ENCODE peak calls at places on chromosomes 13 and 19, in six cellular contexts. W, B, P, S, X and R are unnamed samples. For H3K4me1, the result is how much of the 10 kb centered on the place peaks cover.

GRCh38 chr13:47087841-47088240 is 191.0 kb upstream of the HTR2A start:
- DNase-seq in X (no peak), P (no peak), W (no peak), B (no peak), S (no peak), R (no peak)

GRCh38 chr13:55410398-55411330 is 1730.1 kb upstream of the PRR20A start:
- DNase-seq in S (no peak), X (no peak), B (no peak), P (no peak), W (no peak), R (no peak)

GRCh38 chr19:33227242-33227650 is 1.6 kb upstream of the SLC7A10 start:
- DNase-seq in X (no peak), P (no peak), S (no peak), B (no peak), W (no peak), R (no peak)

GRCh38 chr13:114123448-114123847 is 9.0 kb downstream of the RASA3 start:
- DNase-seq in B (no peak), W (no peak), S (no peak), X (no peak), P (no peak), R (no peak)

GRCh38 chr19:44113784-44114390 is 688 bp downstream of the ZNF225 start:
- DNase-seq in P (no peak), B (no peak), S (no peak), X (peak), W (no peak), R (peak)

GRCh38 chr13:98143601-98144500 is 957 bp downstream of the FARP1 start:
- DNase-seq in S (no peak), B (no peak), P (no peak), X (peak), W (peak), R (peak)

GRCh38 chr19:4064551-4065260 is 2.0 kb downstream of the ZBTB7A start:
- DNase-seq in B (no peak), S (no peak), X (peak), P (peak), W (peak), R (peak)

GRCh38 chr13:65530688-65531087 is 1699.4 kb downstream of the PCDH9 start:
- DNase-seq in X (no peak), B (no peak), P (no peak), W (no peak), S (no peak), R (no peak)

GRCh38 chr13:35630551-35631275 is 154.2 kb upstream of the MAB21L1 start:
- DNase-seq in B (peak), X (no peak), W (no peak), S (peak), P (no peak), R (peak)

GRCh38 chr19:7292950-7293794 is 1.0 kb downstream of the INSR start:
- DNase-seq in X (peak), W (peak), B (no peak), P (no peak), S (no peak), R (peak)

GRCh38 chr19:23554548-23554947 is 132.5 kb downstream of the ZNF675 start:
- DNase-seq in B (no peak), W (no peak), P (no peak), S (no peak), X (no peak), R (no peak)

GRCh38 chr13:110911880-110912279 is 3.0 kb downstream of the ANKRD10 start:
- DNase-seq in P (no peak), S (no peak), X (no peak), B (no peak), W (no peak), R (no peak)

GRCh38 chr19:10289836-10290438 is at the start of gene ICAM5:
- DNase-seq in P (no peak), X (no peak), W (no peak), B (no peak), S (peak), R (no peak)

GRCh38 chr19:33410915-33411401 is 37.4 kb downstream of the CEBPG start:
- DNase-seq in S (no peak), W (no peak), X (no peak), P (no peak), B (no peak), R (no peak)

GRCh38 chr19:18710986-18711751 is 27.7 kb downstream of the CRTC1 start:
- DNase-seq in S (no peak), X (peak), P (no peak), W (peak), B (peak), R (peak)

GRCh38 chr19:56253737-56254136 is 18.8 kb upstream of the EDDM13 start:
- DNase-seq in B (peak), P (no peak), S (peak), X (no peak), W (no peak), R (no peak)

GRCh38 chr19:16368385-16369305 is 44.0 kb downstream of the KLF2 start:
- DNase-seq in P (peak), W (no peak), B (no peak), S (no peak), X (peak), R (no peak)

GRCh38 chr19:35306473-35307246 is 14.7 kb downstream of the MAG start:
- DNase-seq in B (no peak), S (no peak), P (peak), X (no peak), W (no peak), R (no peak)

GRCh38 chr19:36051637-36052036 is 2.4 kb downstream of the THAP8 start:
- DNase-seq in W (no peak), S (no peak), X (no peak), P (no peak), B (no peak), R (no peak)

GRCh38 chr13:44231786-44232516 is 141.7 kb upstream of the SERP2 start:
- DNase-seq in S (peak), W (peak), P (peak), X (peak), B (peak), R (no peak)

GRCh38 chr13:109779876-109780516 is 6.4 kb downstream of the IRS2 start:
- DNase-seq in B (no peak), P (no peak), X (no peak), S (no peak), W (no peak), R (no peak)
- H3K4me3 ChIP-seq in B (peak), P (peak), X (no peak), S (peak), W (peak), R (peak)

DNA sequence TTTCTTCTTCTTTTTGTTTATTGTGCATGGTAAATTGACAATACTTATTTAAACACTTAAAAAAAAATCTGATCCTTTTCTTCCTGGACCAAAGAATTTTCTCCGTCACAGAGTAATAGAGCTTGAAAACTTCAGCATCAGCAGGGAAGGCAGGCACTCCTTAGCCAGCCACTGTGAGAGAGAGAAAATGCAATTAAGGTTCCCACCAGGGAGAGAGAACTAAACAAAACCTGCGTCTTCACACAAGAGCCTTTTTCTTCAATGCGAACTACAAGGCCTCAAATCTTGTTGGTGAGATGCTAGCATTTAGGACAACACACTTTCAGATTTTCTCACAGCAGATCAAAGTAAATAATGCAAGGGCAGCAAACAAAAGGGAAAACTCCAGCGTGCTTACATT is 80.2 kb downstream of the DACH1 start:
- DNase-seq in S (no peak), P (no peak), B (no peak), X (no peak), W (no peak), R (no peak)
- TF ChIP-seq POLR2A in S (no peak), P (no peak), B (no peak), X (no peak), W (no peak), R (no peak)

DNA sequence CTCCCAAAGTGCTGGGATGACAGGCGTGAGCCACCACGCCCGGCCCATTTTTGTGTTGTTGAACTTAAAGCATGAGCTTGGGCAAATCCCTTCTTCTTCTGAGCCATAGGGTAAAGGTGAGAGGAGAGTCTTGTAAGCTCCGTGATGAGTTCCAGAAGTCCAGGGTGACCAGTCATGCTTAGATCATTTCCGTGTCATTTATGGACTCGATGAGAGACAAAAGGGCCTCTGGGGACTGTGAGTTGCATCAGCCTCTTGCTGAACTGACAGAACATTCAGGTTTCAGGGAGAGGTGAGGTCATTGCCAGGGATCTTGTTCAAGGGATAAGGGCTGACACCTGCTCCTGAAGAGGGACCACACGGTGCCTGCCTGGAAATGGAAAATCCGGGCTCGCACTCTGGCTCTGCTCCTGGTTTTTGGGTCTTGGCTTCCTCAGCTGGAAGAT is 53.6 kb downstream of the GADD45B start:
- DNase-seq in B (no peak), X (no peak), S (peak), P (no peak), W (no peak), R (no peak)
- H3K4me1 ChIP-seq in B (under half), X (under half), S (half or more), P (under half), W (under half), R (under half)

DNA sequence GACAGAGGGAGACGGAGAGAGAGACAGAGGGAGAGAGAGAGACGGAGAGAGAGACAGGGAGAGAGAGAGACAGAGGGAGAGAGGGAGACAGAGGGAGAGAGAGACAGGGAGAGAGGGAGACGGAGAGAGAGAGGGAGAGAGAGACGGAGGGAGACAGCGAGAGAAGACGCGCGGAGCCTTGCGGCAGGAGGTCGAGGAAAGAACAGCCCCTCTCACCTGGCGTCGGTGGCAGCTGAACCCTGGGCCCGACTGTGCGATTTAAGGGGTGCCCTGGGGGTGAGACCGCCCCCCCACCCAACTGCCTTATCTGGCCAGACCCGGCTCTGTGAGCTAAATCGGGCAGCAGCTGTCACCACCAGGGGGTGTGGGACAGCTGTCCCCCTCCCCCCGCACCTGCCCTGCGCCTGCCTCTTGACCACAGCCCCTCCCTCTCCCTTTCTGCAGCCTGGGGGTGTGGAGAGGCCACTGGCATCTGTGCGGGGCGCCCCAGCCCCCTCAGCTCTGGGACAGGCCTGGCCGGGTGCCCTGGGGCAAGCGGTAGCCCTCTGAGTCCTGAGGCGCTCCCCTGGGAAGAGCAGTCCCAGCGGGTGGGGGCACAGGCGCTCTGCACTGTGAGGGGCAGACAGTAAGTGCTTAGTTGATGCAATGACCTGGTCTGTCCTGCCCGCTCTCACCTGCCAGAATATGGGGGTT is 10.8 kb downstream of the JOSD2 start:
- DNase-seq in S (peak), B (no peak), X (no peak), W (peak), P (no peak), R (no peak)
- H3K4me3 ChIP-seq in S (no peak), B (no peak), X (no peak), W (no peak), P (no peak), R (no peak)

GRCh38 chr13:100305398-100305797 is 216.5 kb downstream of the PCCA start:
- DNase-seq in S (no peak), P (no peak), X (no peak), B (no peak), W (no peak), R (no peak)
- TF ChIP-seq POLR2A in S (no peak), P (no peak), X (no peak), B (no peak), W (no peak), R (no peak)

DNA sequence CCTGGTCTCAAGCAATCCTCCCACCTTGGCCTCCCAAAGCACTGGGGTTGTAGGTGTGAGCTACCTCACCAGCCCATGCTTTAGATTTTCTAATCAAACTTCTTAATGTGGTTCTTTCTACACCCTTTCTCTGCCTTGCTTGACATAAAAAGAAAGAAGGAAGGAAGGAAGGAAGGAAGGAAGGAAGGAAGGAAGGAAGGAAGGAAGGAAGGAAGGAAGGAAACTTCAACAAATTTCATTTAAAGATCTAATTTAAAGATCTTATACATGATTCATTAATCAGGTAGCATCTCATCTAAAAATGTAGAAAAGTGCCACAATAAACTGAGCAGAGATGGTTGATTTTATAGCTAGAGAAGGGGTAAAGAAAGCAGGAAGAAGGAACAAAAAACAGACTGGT is 215.0 kb downstream of the DIAPH3 start:
- DNase-seq in S (no peak), P (no peak), W (no peak), X (no peak), B (no peak), R (no peak)
- H3K4me1 ChIP-seq in S (under half), P (under half), W (under half), X (under half), B (under half), R (under half)

DNA sequence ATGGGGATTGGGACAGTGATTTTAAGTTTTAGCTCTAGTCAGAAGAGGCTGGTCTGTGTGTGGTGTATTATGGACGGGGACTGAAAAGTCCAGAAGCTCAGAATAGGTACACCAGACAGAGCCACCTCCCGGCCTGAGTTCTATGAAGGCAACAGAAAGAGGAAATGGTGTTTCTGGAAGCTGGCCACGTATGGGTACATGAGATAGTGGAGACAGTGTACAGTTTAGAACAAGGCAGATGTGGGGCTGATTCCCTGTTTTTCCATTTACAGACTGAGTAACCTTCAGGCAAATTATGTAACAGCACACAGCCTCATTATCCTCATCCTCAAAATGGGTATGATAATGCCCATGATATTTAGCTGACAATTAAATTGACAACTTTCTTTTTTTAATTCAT is 1.3 kb downstream of the ZNF175 start:
- DNase-seq in S (no peak), X (no peak), P (peak), W (no peak), B (no peak), R (no peak)
- H3K4me3 ChIP-seq in S (no peak), X (no peak), P (peak), W (no peak), B (no peak), R (peak)